ENCODE peak calls at places on chromosomes 4 and X, in seven cellular contexts. F, J, S, U, Y, G and R are unnamed samples.

GRCh38 chrX:56564182-56564885 is 907 bp downstream of the UBQLN2 start:
- DNase-seq in F (no peak), J (peak; percentile 28), S (peak; percentile 60), U (peak; percentile 53), Y (no peak), G (no peak), R (no peak)

GRCh38 chrX:70452143-70452733 is 7.6 kb downstream of the DLG3 start:
- DNase-seq in F (peak; percentile 52), J (peak; percentile 58), S (no peak), U (peak; percentile 55), Y (no peak), G (peak; percentile 27), R (peak; percentile 0)

GRCh38 chr4:151745727-151746231 is 15.0 kb downstream of the GATB start:
- DNase-seq in F (no peak), J (no peak), S (peak; percentile 51), U (peak; percentile 73), Y (no peak), G (no peak), R (no peak)

GRCh38 chr4:118326585-118326984 is 26.2 kb downstream of the PRSS12 start:
- DNase-seq in F (no peak), J (no peak), S (no peak), U (no peak), Y (no peak), G (no peak), R (no peak)

GRCh38 chr4:41753942-41754341 is 5.4 kb upstream of the PHOX2B start:
- DNase-seq in F (no peak), J (no peak), S (no peak), U (no peak), Y (no peak), G (no peak), R (no peak)

GRCh38 chr4:147640331-147640730 is 23.1 kb downstream of the TMEM184C start:
- DNase-seq in F (no peak), J (no peak), S (peak; percentile 32), U (peak; percentile 3), Y (no peak), G (no peak), R (no peak)

GRCh38 chr4:8905773-8906667 is 34.4 kb upstream of the HMX1 start:
- DNase-seq in F (no peak), J (no peak), S (no peak), U (no peak), Y (peak; percentile 7), G (no peak), R (no peak)

GRCh38 chr4:8015512-8015911 is 75.9 kb upstream of the AFAP1 start:
- DNase-seq in F (no peak), J (no peak), S (no peak), U (peak; percentile 41), Y (no peak), G (no peak), R (no peak)

GRCh38 chr4:170281027-170281426 is 191.3 kb upstream of the AADAT start:
- DNase-seq in F (no peak), J (no peak), S (no peak), U (no peak), Y (no peak), G (no peak), R (no peak)

GRCh38 chrX:154485150-154486051 is 1.0 kb downstream of the UBL4A start:
- DNase-seq in F (no peak), J (no peak), S (no peak), U (no peak), Y (no peak), G (no peak), R (no peak)